ENCODE peak calls at places on chromosome 4, in eight cellular contexts. U, X, S, N, C, V, M and Z are unnamed samples.

GRCh38 chr4:70511365-70511764 is 7.0 kb upstream of the AMTN start:
- DNase-seq in N (peak; percentile 29), S (no peak), M (no peak), C (no peak), X (no peak), V (no peak), U (no peak), Z (no peak)

GRCh38 chr4:109993116-109993515 is 80.4 kb downstream of the EGF start:
- DNase-seq in U (no peak), N (no peak), M (no peak), S (no peak), C (no peak), V (no peak), X (no peak), Z (no peak)

GRCh38 chr4:148346657-148347056 is 95.6 kb downstream of the NR3C2 start:
- DNase-seq in C (no peak), S (no peak), U (no peak), M (no peak), X (no peak), N (no peak), V (no peak), Z (no peak)

GRCh38 chr4:165464813-165465381 is 86.1 kb downstream of the CPE start:
- DNase-seq in U (no peak), X (peak; percentile 58), N (peak; percentile 51), V (no peak), C (no peak), M (no peak), S (peak; percentile 12), Z (peak; percentile 64)

GRCh38 chr4:151865744-151866143 is 104.9 kb upstream of the GATB start:
- DNase-seq in C (no peak), S (no peak), N (no peak), X (no peak), V (no peak), U (no peak), M (no peak), Z (no peak)

GRCh38 chr4:82031386-82031785 is 342.4 kb downstream of the HNRNPD start:
- DNase-seq in X (no peak), V (no peak), C (no peak), N (no peak), U (no peak), M (no peak), S (no peak), Z (no peak)

GRCh38 chr4:121771869-121772268 is 6.9 kb upstream of the SMIM43 start:
- DNase-seq in M (no peak), V (no peak), N (no peak), U (no peak), X (no peak), S (no peak), C (no peak), Z (no peak)

GRCh38 chr4:85228264-85228663 is 246.7 kb upstream of the ARHGAP24 start:
- DNase-seq in M (no peak), N (peak; percentile 23), U (no peak), S (no peak), V (no peak), X (no peak), C (no peak), Z (peak; percentile 21)

GRCh38 chr4:149531861-149532260 is 283.8 kb downstream of the IQCM start:
- DNase-seq in X (no peak), U (no peak), C (no peak), M (no peak), V (no peak), N (peak; percentile 29), S (no peak), Z (no peak)